ENCODE peak calls at places on chromosomes 6 and 20, in ten cellular contexts. One of them, this sample, is unnamed.
A peak's percentile ranks its signal among the peaks of the same experiment; 100 is the strongest.

GRCh38 chr6:162123797-162124196 is 603.8 kb downstream of the PRKN start:
- DNase-seq in stomach: no peak
- DNase-seq in HCT116: no peak
- DNase-seq in GM23338: peak; percentile 77
- DNase-seq in breast epithelium: no peak
- DNase-seq in HepG2: no peak
- DNase-seq in sigmoid colon: no peak
- DNase-seq in transverse colon: no peak
- DNase-seq in prostate gland: no peak
- DNase-seq in Panc1: no peak
- DNase-seq in this sample: no peak

GRCh38 chr6:158649289-158650143 is at the start of gene SYTL3:
- DNase-seq in stomach: peak; percentile 64
- DNase-seq in HCT116: no peak
- DNase-seq in GM23338: no peak
- DNase-seq in breast epithelium: no peak
- DNase-seq in HepG2: no peak
- DNase-seq in sigmoid colon: peak; percentile 70
- DNase-seq in transverse colon: peak; percentile 76
- DNase-seq in prostate gland: no peak
- DNase-seq in Panc1: no peak
- DNase-seq in this sample: no peak

GRCh38 chr6:87154641-87155271 is 609 bp upstream of the ZNF292 start:
- DNase-seq in stomach: no peak
- DNase-seq in HCT116: no peak
- DNase-seq in GM23338: peak; percentile 64
- DNase-seq in breast epithelium: no peak
- DNase-seq in HepG2: no peak
- DNase-seq in sigmoid colon: no peak
- DNase-seq in transverse colon: no peak
- DNase-seq in prostate gland: no peak
- DNase-seq in Panc1: no peak
- DNase-seq in this sample: no peak

GRCh38 chr6:168415149-168415992 is 25.6 kb upstream of the SMOC2 start:
- DNase-seq in stomach: no peak
- DNase-seq in HCT116: no peak
- DNase-seq in GM23338: no peak
- DNase-seq in breast epithelium: no peak
- DNase-seq in HepG2: no peak
- DNase-seq in sigmoid colon: no peak
- DNase-seq in transverse colon: no peak
- DNase-seq in prostate gland: no peak
- DNase-seq in Panc1: no peak
- DNase-seq in this sample: peak; percentile 59

GRCh38 chr6:125507987-125508655 is 206.4 kb upstream of the HDDC2 start:
- DNase-seq in stomach: no peak
- DNase-seq in HCT116: no peak
- DNase-seq in GM23338: no peak
- DNase-seq in breast epithelium: no peak
- DNase-seq in HepG2: peak; percentile 61
- DNase-seq in sigmoid colon: no peak
- DNase-seq in transverse colon: peak; percentile 12
- DNase-seq in prostate gland: no peak
- DNase-seq in Panc1: no peak
- DNase-seq in this sample: no peak

GRCh38 chr6:13404115-13404891 is 76.0 kb upstream of the TBC1D7 start:
- DNase-seq in stomach: no peak
- DNase-seq in HCT116: no peak
- DNase-seq in GM23338: no peak
- DNase-seq in breast epithelium: no peak
- DNase-seq in HepG2: no peak
- DNase-seq in sigmoid colon: no peak
- DNase-seq in transverse colon: no peak
- DNase-seq in prostate gland: no peak
- DNase-seq in Panc1: no peak
- DNase-seq in this sample: no peak

GRCh38 chr6:144899161-144899560 is 614.0 kb downstream of the UTRN start:
- DNase-seq in stomach: no peak
- DNase-seq in HCT116: no peak
- DNase-seq in GM23338: no peak
- DNase-seq in breast epithelium: no peak
- DNase-seq in HepG2: no peak
- DNase-seq in sigmoid colon: no peak
- DNase-seq in transverse colon: no peak
- DNase-seq in prostate gland: no peak
- DNase-seq in Panc1: no peak
- DNase-seq in this sample: no peak

GRCh38 chr20:15378151-15378550 is 1040.7 kb upstream of the FLRT3 start:
- DNase-seq in stomach: no peak
- DNase-seq in HCT116: no peak
- DNase-seq in GM23338: peak; percentile 35
- DNase-seq in breast epithelium: no peak
- DNase-seq in HepG2: no peak
- DNase-seq in sigmoid colon: no peak
- DNase-seq in transverse colon: no peak
- DNase-seq in prostate gland: no peak
- DNase-seq in Panc1: no peak
- DNase-seq in this sample: no peak

GRCh38 chr20:43959079-43959919 is 44.6 kb downstream of the TOX2 start:
- DNase-seq in stomach: no peak
- DNase-seq in HCT116: no peak
- DNase-seq in GM23338: no peak
- DNase-seq in breast epithelium: no peak
- DNase-seq in HepG2: peak; percentile 73
- DNase-seq in sigmoid colon: no peak
- DNase-seq in transverse colon: peak; percentile 20
- DNase-seq in prostate gland: no peak
- DNase-seq in Panc1: no peak
- DNase-seq in this sample: no peak

GRCh38 chr6:169171951-169172350 is 81.7 kb downstream of the THBS2 start:
- DNase-seq in stomach: no peak
- DNase-seq in HCT116: no peak
- DNase-seq in GM23338: no peak
- DNase-seq in breast epithelium: no peak
- DNase-seq in HepG2: no peak
- DNase-seq in sigmoid colon: no peak
- DNase-seq in transverse colon: no peak
- DNase-seq in prostate gland: no peak
- DNase-seq in Panc1: no peak
- DNase-seq in this sample: no peak

GRCh38 chr20:36173451-36173933 is 19.0 kb downstream of the EPB41L1 start:
- DNase-seq in stomach: no peak
- DNase-seq in HCT116: no peak
- DNase-seq in GM23338: peak; percentile 88
- DNase-seq in breast epithelium: no peak
- DNase-seq in HepG2: no peak
- DNase-seq in sigmoid colon: no peak
- DNase-seq in transverse colon: no peak
- DNase-seq in prostate gland: no peak
- DNase-seq in Panc1: no peak
- DNase-seq in this sample: no peak

GRCh38 chr6:7129784-7130569 is 22.2 kb downstream of the RREB1 start:
- DNase-seq in stomach: no peak
- DNase-seq in HCT116: no peak
- DNase-seq in GM23338: no peak
- DNase-seq in breast epithelium: no peak
- DNase-seq in HepG2: peak; percentile 71
- DNase-seq in sigmoid colon: peak; percentile 74
- DNase-seq in transverse colon: peak; percentile 43
- DNase-seq in prostate gland: no peak
- DNase-seq in Panc1: no peak
- DNase-seq in this sample: peak; percentile 81

GRCh38 chr6:49733680-49734079 is 10.5 kb downstream of the CRISP3 start:
- DNase-seq in stomach: no peak
- DNase-seq in HCT116: no peak
- DNase-seq in GM23338: no peak
- DNase-seq in breast epithelium: no peak
- DNase-seq in HepG2: no peak
- DNase-seq in sigmoid colon: no peak
- DNase-seq in transverse colon: no peak
- DNase-seq in prostate gland: no peak
- DNase-seq in Panc1: no peak
- DNase-seq in this sample: no peak

GRCh38 chr6:23735151-23735550 is 390.9 kb upstream of the NRSN1 start:
- DNase-seq in stomach: no peak
- DNase-seq in HCT116: no peak
- DNase-seq in GM23338: no peak
- DNase-seq in breast epithelium: no peak
- DNase-seq in HepG2: no peak
- DNase-seq in sigmoid colon: no peak
- DNase-seq in transverse colon: no peak
- DNase-seq in prostate gland: no peak
- DNase-seq in Panc1: no peak
- DNase-seq in this sample: no peak

GRCh38 chr6:37830225-37830624 is 10.7 kb downstream of the ZFAND3 start:
- DNase-seq in stomach: no peak
- DNase-seq in HCT116: no peak
- DNase-seq in GM23338: no peak
- DNase-seq in breast epithelium: no peak
- DNase-seq in HepG2: no peak
- DNase-seq in sigmoid colon: no peak
- DNase-seq in transverse colon: no peak
- DNase-seq in prostate gland: no peak
- DNase-seq in Panc1: no peak
- DNase-seq in this sample: no peak
- H3K4me1 ChIP-seq in stomach: peaks cover 78% of the 10 kb centered on the region
- H3K4me1 ChIP-seq in HCT116: no peaks in the 10 kb centered on the region
- H3K4me1 ChIP-seq in GM23338: no peaks in the 10 kb centered on the region
- H3K4me1 ChIP-seq in breast epithelium: no peaks in the 10 kb centered on the region
- H3K4me1 ChIP-seq in HepG2: peaks cover 25% of the 10 kb centered on the region
- H3K4me1 ChIP-seq in sigmoid colon: peaks cover 30% of the 10 kb centered on the region
- H3K4me1 ChIP-seq in transverse colon: peaks cover 38% of the 10 kb centered on the region
- H3K4me1 ChIP-seq in prostate gland: no peaks in the 10 kb centered on the region
- H3K4me1 ChIP-seq in Panc1: peaks cover 15% of the 10 kb centered on the region
- H3K4me1 ChIP-seq in this sample: peaks cover 51% of the 10 kb centered on the region

GRCh38 chr6:73579389-73579788 is 58.6 kb upstream of the EEF1A1 start:
- DNase-seq in stomach: no peak
- DNase-seq in HCT116: no peak
- DNase-seq in GM23338: peak; percentile 29
- DNase-seq in breast epithelium: no peak
- DNase-seq in HepG2: no peak
- DNase-seq in sigmoid colon: no peak
- DNase-seq in transverse colon: no peak
- DNase-seq in prostate gland: no peak
- DNase-seq in Panc1: no peak
- DNase-seq in this sample: no peak

GRCh38 chr6:73577605-73578160 is 56.9 kb upstream of the EEF1A1 start:
- DNase-seq in stomach: no peak
- DNase-seq in HCT116: no peak
- DNase-seq in GM23338: peak; percentile 57
- DNase-seq in breast epithelium: no peak
- DNase-seq in HepG2: no peak
- DNase-seq in sigmoid colon: no peak
- DNase-seq in transverse colon: no peak
- DNase-seq in prostate gland: no peak
- DNase-seq in Panc1: no peak
- DNase-seq in this sample: no peak

GRCh38 chr6:73580247-73581149 is 59.7 kb upstream of the EEF1A1 start:
- DNase-seq in stomach: peak; percentile 81
- DNase-seq in HCT116: peak; percentile 96
- DNase-seq in GM23338: peak; percentile 98
- DNase-seq in breast epithelium: peak; percentile 80
- DNase-seq in HepG2: peak; percentile 93
- DNase-seq in sigmoid colon: peak; percentile 93
- DNase-seq in transverse colon: peak; percentile 76
- DNase-seq in prostate gland: peak; percentile 61
- DNase-seq in Panc1: peak; percentile 98
- DNase-seq in this sample: peak; percentile 89

GRCh38 chr6:73581293-73581692 is 60.5 kb upstream of the EEF1A1 start:
- DNase-seq in stomach: no peak
- DNase-seq in HCT116: no peak
- DNase-seq in GM23338: no peak
- DNase-seq in breast epithelium: no peak
- DNase-seq in HepG2: no peak
- DNase-seq in sigmoid colon: no peak
- DNase-seq in transverse colon: no peak
- DNase-seq in prostate gland: no peak
- DNase-seq in Panc1: no peak
- DNase-seq in this sample: no peak

GRCh38 chr6:73579851-73580246 is 59.0 kb upstream of the EEF1A1 start:
- DNase-seq in stomach: peak; percentile 32
- DNase-seq in HCT116: peak; percentile 62
- DNase-seq in GM23338: peak; percentile 92
- DNase-seq in breast epithelium: peak; percentile 30
- DNase-seq in HepG2: peak; percentile 81
- DNase-seq in sigmoid colon: no peak
- DNase-seq in transverse colon: no peak
- DNase-seq in prostate gland: no peak
- DNase-seq in Panc1: peak; percentile 60
- DNase-seq in this sample: no peak
- TF ChIP-seq POLR2AphosphoS5 in stomach: no peak
- TF ChIP-seq POLR2AphosphoS5 in HCT116: no peak
- TF ChIP-seq POLR2AphosphoS5 in GM23338: no peak
- TF ChIP-seq POLR2AphosphoS5 in breast epithelium: no peak
- TF ChIP-seq POLR2AphosphoS5 in HepG2: no peak
- TF ChIP-seq POLR2AphosphoS5 in sigmoid colon: no peak
- TF ChIP-seq POLR2AphosphoS5 in transverse colon: no peak
- TF ChIP-seq POLR2AphosphoS5 in prostate gland: no peak
- TF ChIP-seq POLR2AphosphoS5 in Panc1: no peak
- TF ChIP-seq POLR2AphosphoS5 in this sample: no peak

GRCh38 chr20:53840462-53841000 is 229.9 kb downstream of the BCAS1 start:
- DNase-seq in stomach: no peak
- DNase-seq in HCT116: no peak
- DNase-seq in GM23338: no peak
- DNase-seq in breast epithelium: no peak
- DNase-seq in HepG2: no peak
- DNase-seq in sigmoid colon: no peak
- DNase-seq in transverse colon: no peak
- DNase-seq in prostate gland: no peak
- DNase-seq in Panc1: no peak
- DNase-seq in this sample: no peak
- H3K4me1 ChIP-seq in stomach: peaks cover 5% of the 10 kb centered on the region
- H3K4me1 ChIP-seq in HCT116: peaks cover 7% of the 10 kb centered on the region
- H3K4me1 ChIP-seq in GM23338: no peaks in the 10 kb centered on the region
- H3K4me1 ChIP-seq in breast epithelium: no peaks in the 10 kb centered on the region
- H3K4me1 ChIP-seq in HepG2: peaks cover 30% of the 10 kb centered on the region
- H3K4me1 ChIP-seq in sigmoid colon: no peaks in the 10 kb centered on the region
- H3K4me1 ChIP-seq in transverse colon: peaks cover 17% of the 10 kb centered on the region
- H3K4me1 ChIP-seq in prostate gland: no peaks in the 10 kb centered on the region
- H3K4me1 ChIP-seq in Panc1: peaks cover 12% of the 10 kb centered on the region
- H3K4me1 ChIP-seq in this sample: no peaks in the 10 kb centered on the region

DNA sequence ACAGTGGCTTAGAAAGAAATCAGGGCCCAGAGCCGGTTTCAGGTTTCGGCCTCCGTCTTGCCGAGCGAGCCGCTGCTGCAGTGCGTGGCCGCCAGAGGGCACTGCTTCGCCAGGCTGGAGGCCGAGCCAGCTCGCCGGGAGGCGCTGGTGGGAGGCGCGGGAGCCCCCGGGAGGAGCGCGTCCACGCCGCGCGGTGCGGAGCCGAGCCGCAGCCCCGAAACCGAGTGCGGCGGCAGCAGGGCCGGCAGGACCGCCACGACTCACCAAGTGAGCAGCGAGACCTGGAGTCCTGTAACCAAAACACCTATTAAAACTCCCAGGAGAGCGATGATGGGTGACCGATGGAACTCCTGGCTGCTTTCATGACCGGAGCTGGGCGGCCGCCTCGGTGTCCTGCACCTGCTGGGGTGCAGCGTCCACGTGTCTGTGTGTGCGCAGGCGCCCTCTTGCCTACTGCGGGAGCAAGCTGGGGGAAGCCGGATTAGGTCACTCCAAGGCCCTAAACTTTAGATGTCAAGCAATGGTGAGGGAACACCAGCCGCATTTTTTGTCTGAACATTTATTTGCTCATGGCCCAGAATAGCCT is 186.9 kb upstream of the UST start:
- DNase-seq in stomach: peak; percentile 80
- DNase-seq in HCT116: peak; percentile 26
- DNase-seq in GM23338: peak; percentile 82
- DNase-seq in breast epithelium: peak; percentile 44
- DNase-seq in HepG2: peak; percentile 39
- DNase-seq in sigmoid colon: peak; percentile 86
- DNase-seq in transverse colon: peak; percentile 74
- DNase-seq in prostate gland: peak; percentile 56
- DNase-seq in Panc1: no peak
- DNase-seq in this sample: peak; percentile 85
- TF ChIP-seq POLR2AphosphoS5 in stomach: peak; percentile 6
- TF ChIP-seq POLR2AphosphoS5 in HCT116: no peak
- TF ChIP-seq POLR2AphosphoS5 in GM23338: no peak
- TF ChIP-seq POLR2AphosphoS5 in breast epithelium: no peak
- TF ChIP-seq POLR2AphosphoS5 in HepG2: no peak
- TF ChIP-seq POLR2AphosphoS5 in sigmoid colon: no peak
- TF ChIP-seq POLR2AphosphoS5 in transverse colon: no peak
- TF ChIP-seq POLR2AphosphoS5 in prostate gland: peak; percentile 12
- TF ChIP-seq POLR2AphosphoS5 in Panc1: no peak
- TF ChIP-seq POLR2AphosphoS5 in this sample: no peak